ENCODE peak calls at places on chromosomes 3 and 15, in four cellular contexts. D, B, Y and E are unnamed samples. For H3K4me1, the result is how much of the 10 kb centered on the place peaks cover.

GRCh38 chr3:170437696-170438407 is 19.2 kb downstream of the CLDN11 start:
- DNase-seq in D (no peak), B (peak), Y (no peak), E (no peak)

GRCh38 chr3:196501316-196502064 is 2.1 kb downstream of the RNF168 start:
- DNase-seq in D (no peak), B (no peak), Y (no peak), E (no peak)

GRCh38 chr3:13040381-13041074 is 32.7 kb downstream of the IQSEC1 start:
- DNase-seq in D (no peak), B (no peak), Y (no peak), E (no peak)

GRCh38 chr3:12727481-12727880 is 31.6 kb downstream of the TMEM40 start:
- DNase-seq in D (no peak), B (no peak), Y (no peak), E (no peak)

GRCh38 chr15:72168131-72168825 is 29.3 kb downstream of the GRAMD2A start:
- DNase-seq in D (no peak), B (no peak), Y (no peak), E (no peak)

GRCh38 chr3:33826206-33826605 is 27.8 kb downstream of the PDCD6IP start:
- DNase-seq in D (no peak), B (no peak), Y (no peak), E (no peak)

GRCh38 chr3:96865605-96866004 is 51.2 kb downstream of the EPHA6 start:
- DNase-seq in D (no peak), B (no peak), Y (no peak), E (no peak)

GRCh38 chr3:32472716-32473115 is 29.9 kb downstream of the CMTM6 start:
- DNase-seq in D (no peak), B (no peak), Y (no peak), E (no peak)

GRCh38 chr3:196518999-196519737 is 4.0 kb upstream of the SMCO1 start:
- DNase-seq in D (no peak), B (peak), Y (peak), E (peak)

GRCh38 chr15:69892351-69892750 is 205.4 kb downstream of the TLE3 start:
- DNase-seq in D (no peak), B (no peak), Y (no peak), E (no peak)

GRCh38 chr3:46145147-46145546 is 63.0 kb downstream of the CCR1 start:
- DNase-seq in D (no peak), B (no peak), Y (no peak), E (no peak)

GRCh38 chr15:41995476-41995855 is 23.1 kb upstream of the EHD4 start:
- DNase-seq in D (no peak), B (no peak), Y (no peak), E (no peak)

GRCh38 chr3:84978833-84979232 is 20.0 kb downstream of the CADM2 start:
- DNase-seq in D (no peak), B (no peak), Y (no peak), E (no peak)

GRCh38 chr3:188276366-188276765 is 122.4 kb downstream of the LPP start:
- DNase-seq in D (no peak), B (no peak), Y (no peak), E (no peak)

GRCh38 chr3:188279696-188280398 is 125.9 kb downstream of the LPP start:
- DNase-seq in D (no peak), B (no peak), Y (no peak), E (no peak)

GRCh38 chr3:188280627-188281026 is 126.7 kb downstream of the LPP start:
- DNase-seq in D (no peak), B (no peak), Y (no peak), E (no peak)

GRCh38 chr3:188282871-188283270 is 128.9 kb downstream of the LPP start:
- DNase-seq in D (no peak), B (no peak), Y (no peak), E (no peak)

GRCh38 chr3:188278717-188279324 is 124.9 kb downstream of the LPP start:
- DNase-seq in D (no peak), B (no peak), Y (no peak), E (no peak)
- TF ChIP-seq EP300 in D (no peak), B (no peak), Y (no peak), E (no peak)

GRCh38 chr3:190492129-190492528 is 21.8 kb upstream of the IL1RAP start:
- DNase-seq in D (no peak), B (no peak), Y (no peak), E (no peak)
- H3K4me1 ChIP-seq in D (under half), B (under half), Y (under half), E (under half)

GRCh38 chr3:158165730-158166129 is 55.8 kb downstream of the RSRC1 start:
- DNase-seq in D (no peak), B (no peak), Y (no peak), E (no peak)
- TF ChIP-seq EP300 in D (no peak), B (no peak), Y (no peak), E (no peak)

GRCh38 chr15:68196445-68197169 is 8.5 kb downstream of the CALML4 start:
- DNase-seq in D (no peak), B (no peak), Y (no peak), E (no peak)

GRCh38 chr15:68192804-68193521 is 12.2 kb downstream of the CALML4 start:
- DNase-seq in D (no peak), B (no peak), Y (no peak), E (no peak)

GRCh38 chr15:68197170-68197492 is 8.0 kb downstream of the CALML4 start:
- DNase-seq in D (no peak), B (no peak), Y (no peak), E (no peak)

GRCh38 chr15:68197661-68198437 is 7.3 kb downstream of the CALML4 start:
- DNase-seq in D (no peak), B (no peak), Y (no peak), E (no peak)

GRCh38 chr15:68195336-68196112 is 9.6 kb downstream of the CALML4 start:
- DNase-seq in D (no peak), B (no peak), Y (no peak), E (no peak)
- H3K4me1 ChIP-seq in D (under half), B (under half), Y (under half), E (under half)

DNA sequence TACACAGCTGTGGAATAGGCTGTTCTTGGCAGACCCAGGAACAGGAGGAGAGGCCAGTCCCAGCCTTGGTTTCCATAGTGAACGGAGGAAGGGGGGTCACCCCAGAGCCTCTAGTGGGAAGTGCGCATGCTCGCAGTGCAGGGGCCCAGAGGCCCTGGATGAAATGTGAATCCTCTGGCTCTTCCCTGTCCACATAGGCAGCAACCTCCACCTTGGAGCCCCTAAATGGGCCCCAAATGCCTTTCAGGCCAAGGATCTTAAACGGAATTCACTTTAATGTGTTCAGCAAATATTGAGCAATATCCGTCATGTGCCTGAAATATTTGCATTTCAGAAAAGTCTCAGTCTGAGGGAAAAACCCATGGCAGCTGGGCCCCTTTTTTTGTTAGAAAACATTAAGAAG is 3.3 kb upstream of the NDN start:
- DNase-seq in D (peak), B (no peak), Y (peak), E (peak)
- TF ChIP-seq EP300 in D (no peak), B (no peak), Y (no peak), E (peak)

GRCh38 chr15:74438696-74439316 is 5.0 kb upstream of the SEMA7A start:
- DNase-seq in D (peak), B (peak), Y (no peak), E (peak)
- H3K4me1 ChIP-seq in D (under half), B (under half), Y (under half), E (under half)

GRCh38 chr3:77535116-77535515 is 495.2 kb downstream of the ROBO2 start:
- DNase-seq in D (no peak), B (no peak), Y (no peak), E (no peak)
- TF ChIP-seq EP300 in D (no peak), B (no peak), Y (no peak), E (no peak)

GRCh38 chr15:58232273-58233065 is 94.3 kb downstream of the AQP9 start:
- DNase-seq in D (no peak), B (no peak), Y (no peak), E (no peak)
- H3K4me1 ChIP-seq in D (under half), B (under half), Y (under half), E (under half)

GRCh38 chr3:74057169-74057568 is 432.4 kb upstream of the PDZRN3 start:
- DNase-seq in D (no peak), B (no peak), Y (no peak), E (no peak)
- TF ChIP-seq EP300 in D (no peak), B (no peak), Y (no peak), E (no peak)

GRCh38 chr15:57384024-57384423 is 7.7 kb downstream of the CGNL1 start:
- DNase-seq in D (no peak), B (no peak), Y (no peak), E (no peak)
- H3K4me1 ChIP-seq in D (under half), B (under half), Y (under half), E (under half)